ENCODE peak calls at places on chromosomes 1 and 21, in nine cellular contexts. One of them, this sample, is unnamed.

GRCh38 chr1:191368891-191369654 is 789.2 kb upstream of the RGS18 start:
- DNase-seq in neural progenitor cell: peak
- DNase-seq in lung: no peak
- DNase-seq in fibroblast of pulmonary artery: no peak
- DNase-seq in endodermal cell: no peak
- DNase-seq in AG10803: no peak
- DNase-seq in Panc1: peak
- DNase-seq in fibroblast of mammary gland: no peak
- DNase-seq in cardiac muscle cell: no peak
- DNase-seq in this sample: no peak

GRCh38 chr1:44822131-44822701 is 13.9 kb downstream of the BTBD19 start:
- DNase-seq in endodermal cell: peak
- DNase-seq in lung: no peak
- DNase-seq in fibroblast of pulmonary artery: no peak
- DNase-seq in Panc1: no peak
- DNase-seq in AG10803: no peak
- DNase-seq in neural progenitor cell: no peak
- DNase-seq in cardiac muscle cell: no peak
- DNase-seq in fibroblast of mammary gland: no peak
- DNase-seq in this sample: no peak

GRCh38 chr1:46396429-46397398 is 2.6 kb downstream of the FAAH start:
- DNase-seq in cardiac muscle cell: peak
- DNase-seq in endodermal cell: no peak
- DNase-seq in fibroblast of mammary gland: no peak
- DNase-seq in fibroblast of pulmonary artery: no peak
- DNase-seq in AG10803: no peak
- DNase-seq in lung: no peak
- DNase-seq in Panc1: no peak
- DNase-seq in neural progenitor cell: no peak
- DNase-seq in this sample: no peak

GRCh38 chr1:59803458-59804038 is 11.2 kb upstream of the HOOK1 start:
- DNase-seq in Panc1: no peak
- DNase-seq in endodermal cell: no peak
- DNase-seq in neural progenitor cell: no peak
- DNase-seq in AG10803: no peak
- DNase-seq in fibroblast of mammary gland: no peak
- DNase-seq in fibroblast of pulmonary artery: no peak
- DNase-seq in cardiac muscle cell: no peak
- DNase-seq in lung: no peak
- DNase-seq in this sample: no peak

GRCh38 chr21:29130234-29130993 is at the start of gene MAP3K7CL:
- DNase-seq in AG10803: peak
- DNase-seq in endodermal cell: no peak
- DNase-seq in neural progenitor cell: no peak
- DNase-seq in cardiac muscle cell: peak
- DNase-seq in fibroblast of pulmonary artery: peak
- DNase-seq in fibroblast of mammary gland: peak
- DNase-seq in Panc1: no peak
- DNase-seq in lung: peak
- DNase-seq in this sample: peak

GRCh38 chr1:170253180-170253579 is 107.4 kb downstream of the NTMT2 start:
- DNase-seq in fibroblast of mammary gland: peak
- DNase-seq in cardiac muscle cell: no peak
- DNase-seq in Panc1: no peak
- DNase-seq in endodermal cell: no peak
- DNase-seq in AG10803: peak
- DNase-seq in lung: no peak
- DNase-seq in fibroblast of pulmonary artery: no peak
- DNase-seq in neural progenitor cell: no peak
- DNase-seq in this sample: no peak

GRCh38 chr1:150574260-150575071 is 4.9 kb downstream of the MCL1 start:
- DNase-seq in Panc1: no peak
- DNase-seq in fibroblast of pulmonary artery: peak
- DNase-seq in endodermal cell: no peak
- DNase-seq in AG10803: peak
- DNase-seq in neural progenitor cell: no peak
- DNase-seq in cardiac muscle cell: peak
- DNase-seq in fibroblast of mammary gland: peak
- DNase-seq in lung: no peak
- DNase-seq in this sample: no peak

GRCh38 chr1:24586119-24586518 is 30.2 kb downstream of the NCMAP start:
- DNase-seq in cardiac muscle cell: no peak
- DNase-seq in fibroblast of pulmonary artery: no peak
- DNase-seq in Panc1: no peak
- DNase-seq in AG10803: no peak
- DNase-seq in neural progenitor cell: no peak
- DNase-seq in lung: no peak
- DNase-seq in fibroblast of mammary gland: no peak
- DNase-seq in endodermal cell: no peak
- DNase-seq in this sample: no peak

GRCh38 chr1:2372551-2373490 is 18.5 kb downstream of the MORN1 start:
- DNase-seq in cardiac muscle cell: no peak
- DNase-seq in neural progenitor cell: no peak
- DNase-seq in fibroblast of pulmonary artery: no peak
- DNase-seq in AG10803: no peak
- DNase-seq in fibroblast of mammary gland: no peak
- DNase-seq in Panc1: no peak
- DNase-seq in lung: no peak
- DNase-seq in endodermal cell: peak
- DNase-seq in this sample: no peak

GRCh38 chr1:226523646-226524406 is 24.7 kb upstream of the STUM start:
- DNase-seq in fibroblast of mammary gland: no peak
- DNase-seq in fibroblast of pulmonary artery: no peak
- DNase-seq in Panc1: no peak
- DNase-seq in cardiac muscle cell: no peak
- DNase-seq in endodermal cell: peak
- DNase-seq in lung: no peak
- DNase-seq in AG10803: no peak
- DNase-seq in neural progenitor cell: no peak
- DNase-seq in this sample: no peak

GRCh38 chr1:117044217-117044616 is 15.9 kb upstream of the TTF2 start:
- DNase-seq in AG10803: no peak
- DNase-seq in Panc1: no peak
- DNase-seq in fibroblast of mammary gland: no peak
- DNase-seq in endodermal cell: no peak
- DNase-seq in lung: no peak
- DNase-seq in neural progenitor cell: no peak
- DNase-seq in fibroblast of pulmonary artery: no peak
- DNase-seq in cardiac muscle cell: no peak
- DNase-seq in this sample: no peak

GRCh38 chr1:155977607-155978324 is 581 bp downstream of the ARHGEF2 start:
- DNase-seq in AG10803: no peak
- DNase-seq in lung: no peak
- DNase-seq in endodermal cell: peak
- DNase-seq in fibroblast of pulmonary artery: peak
- DNase-seq in Panc1: no peak
- DNase-seq in fibroblast of mammary gland: no peak
- DNase-seq in neural progenitor cell: peak
- DNase-seq in cardiac muscle cell: no peak
- DNase-seq in this sample: no peak

GRCh38 chr1:179369751-179370341 is 4.1 kb downstream of the AXDND1 start:
- DNase-seq in cardiac muscle cell: peak
- DNase-seq in fibroblast of pulmonary artery: peak
- DNase-seq in lung: no peak
- DNase-seq in fibroblast of mammary gland: peak
- DNase-seq in AG10803: peak
- DNase-seq in endodermal cell: peak
- DNase-seq in Panc1: peak
- DNase-seq in neural progenitor cell: peak
- DNase-seq in this sample: peak

GRCh38 chr1:2295526-2295925 is 67.4 kb downstream of the SKI start:
- DNase-seq in fibroblast of pulmonary artery: no peak
- DNase-seq in cardiac muscle cell: no peak
- DNase-seq in fibroblast of mammary gland: no peak
- DNase-seq in AG10803: no peak
- DNase-seq in lung: no peak
- DNase-seq in endodermal cell: no peak
- DNase-seq in neural progenitor cell: no peak
- DNase-seq in Panc1: no peak
- DNase-seq in this sample: no peak

GRCh38 chr1:234093741-234094140 is 189.3 kb downstream of the SLC35F3 start:
- DNase-seq in fibroblast of mammary gland: no peak
- DNase-seq in cardiac muscle cell: peak
- DNase-seq in Panc1: no peak
- DNase-seq in AG10803: no peak
- DNase-seq in endodermal cell: no peak
- DNase-seq in lung: no peak
- DNase-seq in fibroblast of pulmonary artery: no peak
- DNase-seq in neural progenitor cell: no peak
- DNase-seq in this sample: no peak

GRCh38 chr1:158003409-158003805 is 10.0 kb downstream of the KIRREL1 start:
- DNase-seq in endodermal cell: no peak
- DNase-seq in lung: no peak
- DNase-seq in neural progenitor cell: no peak
- DNase-seq in fibroblast of mammary gland: peak
- DNase-seq in AG10803: peak
- DNase-seq in Panc1: no peak
- DNase-seq in cardiac muscle cell: peak
- DNase-seq in fibroblast of pulmonary artery: peak
- DNase-seq in this sample: no peak

GRCh38 chr1:158007180-158007579 is 13.7 kb downstream of the KIRREL1 start:
- DNase-seq in Panc1: no peak
- DNase-seq in neural progenitor cell: no peak
- DNase-seq in AG10803: no peak
- DNase-seq in lung: no peak
- DNase-seq in fibroblast of pulmonary artery: no peak
- DNase-seq in fibroblast of mammary gland: no peak
- DNase-seq in cardiac muscle cell: no peak
- DNase-seq in endodermal cell: no peak
- DNase-seq in this sample: no peak

GRCh38 chr1:158002022-158002629 is 8.7 kb downstream of the KIRREL1 start:
- DNase-seq in lung: no peak
- DNase-seq in fibroblast of pulmonary artery: peak
- DNase-seq in AG10803: peak
- DNase-seq in neural progenitor cell: peak
- DNase-seq in cardiac muscle cell: peak
- DNase-seq in endodermal cell: no peak
- DNase-seq in fibroblast of mammary gland: peak
- DNase-seq in Panc1: no peak
- DNase-seq in this sample: no peak

GRCh38 chr1:158005249-158005648 is 11.8 kb downstream of the KIRREL1 start:
- DNase-seq in fibroblast of mammary gland: no peak
- DNase-seq in lung: no peak
- DNase-seq in endodermal cell: no peak
- DNase-seq in AG10803: no peak
- DNase-seq in neural progenitor cell: no peak
- DNase-seq in Panc1: no peak
- DNase-seq in fibroblast of pulmonary artery: no peak
- DNase-seq in cardiac muscle cell: no peak
- DNase-seq in this sample: no peak

GRCh38 chr1:158002630-158003408 is 9.4 kb downstream of the KIRREL1 start:
- DNase-seq in endodermal cell: no peak
- DNase-seq in Panc1: no peak
- DNase-seq in neural progenitor cell: peak
- DNase-seq in fibroblast of pulmonary artery: peak
- DNase-seq in cardiac muscle cell: peak
- DNase-seq in AG10803: no peak
- DNase-seq in fibroblast of mammary gland: no peak
- DNase-seq in lung: no peak
- DNase-seq in this sample: no peak
- H3K4me3 ChIP-seq in endodermal cell: no peak
- H3K4me3 ChIP-seq in Panc1: no peak
- H3K4me3 ChIP-seq in neural progenitor cell: peak
- H3K4me3 ChIP-seq in fibroblast of pulmonary artery: no peak
- H3K4me3 ChIP-seq in cardiac muscle cell: no peak
- H3K4me3 ChIP-seq in AG10803: peak
- H3K4me3 ChIP-seq in fibroblast of mammary gland: no peak
- H3K4me3 ChIP-seq in lung: no peak
- H3K4me3 ChIP-seq in this sample: no peak

GRCh38 chr1:94640125-94640524 is 98.6 kb upstream of the F3 start:
- DNase-seq in AG10803: no peak
- DNase-seq in lung: no peak
- DNase-seq in fibroblast of pulmonary artery: no peak
- DNase-seq in neural progenitor cell: no peak
- DNase-seq in Panc1: no peak
- DNase-seq in cardiac muscle cell: no peak
- DNase-seq in endodermal cell: no peak
- DNase-seq in fibroblast of mammary gland: no peak
- DNase-seq in this sample: no peak

GRCh38 chr1:94633051-94633450 is 91.5 kb upstream of the F3 start:
- DNase-seq in neural progenitor cell: no peak
- DNase-seq in endodermal cell: no peak
- DNase-seq in AG10803: peak
- DNase-seq in cardiac muscle cell: peak
- DNase-seq in Panc1: no peak
- DNase-seq in fibroblast of pulmonary artery: peak
- DNase-seq in fibroblast of mammary gland: peak
- DNase-seq in lung: no peak
- DNase-seq in this sample: peak

GRCh38 chr1:94636625-94637024 is 95.1 kb upstream of the F3 start:
- DNase-seq in Panc1: no peak
- DNase-seq in endodermal cell: no peak
- DNase-seq in lung: no peak
- DNase-seq in cardiac muscle cell: peak
- DNase-seq in AG10803: peak
- DNase-seq in neural progenitor cell: no peak
- DNase-seq in fibroblast of mammary gland: peak
- DNase-seq in fibroblast of pulmonary artery: peak
- DNase-seq in this sample: no peak

GRCh38 chr1:94637096-94637495 is 95.5 kb upstream of the F3 start:
- DNase-seq in fibroblast of pulmonary artery: no peak
- DNase-seq in neural progenitor cell: no peak
- DNase-seq in Panc1: no peak
- DNase-seq in lung: no peak
- DNase-seq in cardiac muscle cell: no peak
- DNase-seq in AG10803: no peak
- DNase-seq in endodermal cell: no peak
- DNase-seq in fibroblast of mammary gland: no peak
- DNase-seq in this sample: no peak

GRCh38 chr1:94634977-94635416 is 93.4 kb upstream of the F3 start:
- DNase-seq in AG10803: no peak
- DNase-seq in Panc1: no peak
- DNase-seq in neural progenitor cell: no peak
- DNase-seq in cardiac muscle cell: no peak
- DNase-seq in fibroblast of mammary gland: peak
- DNase-seq in endodermal cell: no peak
- DNase-seq in lung: no peak
- DNase-seq in fibroblast of pulmonary artery: peak
- DNase-seq in this sample: no peak
- TF ChIP-seq CTCF in AG10803: no peak
- TF ChIP-seq CTCF in Panc1: no peak
- TF ChIP-seq CTCF in neural progenitor cell: no peak
- TF ChIP-seq CTCF in cardiac muscle cell: no peak
- TF ChIP-seq CTCF in fibroblast of mammary gland: peak
- TF ChIP-seq CTCF in endodermal cell: peak
- TF ChIP-seq CTCF in lung: no peak
- TF ChIP-seq CTCF in fibroblast of pulmonary artery: peak
- TF ChIP-seq CTCF in this sample: no peak

GRCh38 chr21:15732996-15733329 is 3.2 kb downstream of the USP25 start:
- DNase-seq in AG10803: no peak
- DNase-seq in fibroblast of mammary gland: no peak
- DNase-seq in Panc1: no peak
- DNase-seq in lung: no peak
- DNase-seq in fibroblast of pulmonary artery: no peak
- DNase-seq in neural progenitor cell: no peak
- DNase-seq in endodermal cell: no peak
- DNase-seq in cardiac muscle cell: no peak
- DNase-seq in this sample: no peak
- H3K4me3 ChIP-seq in AG10803: peak
- H3K4me3 ChIP-seq in fibroblast of mammary gland: no peak
- H3K4me3 ChIP-seq in Panc1: peak
- H3K4me3 ChIP-seq in lung: no peak
- H3K4me3 ChIP-seq in fibroblast of pulmonary artery: peak
- H3K4me3 ChIP-seq in neural progenitor cell: no peak
- H3K4me3 ChIP-seq in endodermal cell: no peak
- H3K4me3 ChIP-seq in cardiac muscle cell: peak
- H3K4me3 ChIP-seq in this sample: no peak

GRCh38 chr1:87495147-87495546 is 166.5 kb downstream of the LMO4 start:
- DNase-seq in lung: no peak
- DNase-seq in endodermal cell: peak
- DNase-seq in AG10803: no peak
- DNase-seq in fibroblast of pulmonary artery: no peak
- DNase-seq in cardiac muscle cell: no peak
- DNase-seq in Panc1: no peak
- DNase-seq in neural progenitor cell: no peak
- DNase-seq in fibroblast of mammary gland: no peak
- DNase-seq in this sample: no peak
- TF ChIP-seq CTCF in lung: no peak
- TF ChIP-seq CTCF in endodermal cell: no peak
- TF ChIP-seq CTCF in AG10803: no peak
- TF ChIP-seq CTCF in fibroblast of pulmonary artery: no peak
- TF ChIP-seq CTCF in cardiac muscle cell: no peak
- TF ChIP-seq CTCF in Panc1: no peak
- TF ChIP-seq CTCF in neural progenitor cell: no peak
- TF ChIP-seq CTCF in fibroblast of mammary gland: no peak
- TF ChIP-seq CTCF in this sample: no peak

This sample was measured in AG04449.